ENCODE peak calls at places on chromosome 22, in seven cellular contexts. S is left ventricle myocardium inferior; K is A549; F is CD8-positive, alpha-beta memory T cell; L is upper lobe of left lung; P is fibroblast of lung; D is right lobe of liver. T is an unnamed sample.

GRCh38 chr22:18032455-18033101 is 8.2 kb upstream of the MICAL3 start:
- DNase-seq in S (no peak), K (peak; percentile 48), P (peak; percentile 89), F (no peak), L (no peak), D (no peak), T (peak; percentile 68)

GRCh38 chr22:36612458-36612857 is 83.5 kb upstream of the EIF3D start:
- DNase-seq in F (no peak), S (no peak), P (peak; percentile 80), K (no peak), D (no peak), L (no peak), T (no peak)

GRCh38 chr22:29147241-29147919 is 58.3 kb upstream of the EMID1 start:
- DNase-seq in K (no peak), S (no peak), F (no peak), L (no peak), D (no peak), P (no peak), T (no peak)

GRCh38 chr22:50674127-50674493 is 1.5 kb downstream of the SHANK3 start:
- DNase-seq in F (no peak), L (peak; percentile 80), S (no peak), D (no peak), P (no peak), K (no peak), T (no peak)

GRCh38 chr22:31932863-31933262 is 11.5 kb upstream of the YWHAH start:
- DNase-seq in F (no peak), S (no peak), D (peak; percentile 35), L (no peak), K (no peak), P (no peak), T (no peak)

GRCh38 chr22:41535244-41535643 is 9.0 kb downstream of the POLR3H start:
- DNase-seq in S (no peak), D (no peak), P (no peak), L (no peak), F (no peak), K (peak; percentile 52), T (no peak)

GRCh38 chr22:19105867-19106802 is 16.1 kb downstream of the DGCR2 start:
- DNase-seq in L (no peak), F (peak; percentile 61), D (no peak), S (no peak), K (no peak), P (no peak), T (no peak)

GRCh38 chr22:36384766-36385400 is 2.9 kb downstream of the MYH9 start:
- DNase-seq in P (peak; percentile 50), K (no peak), L (no peak), F (peak; percentile 83), D (no peak), S (no peak), T (peak; percentile 44)

GRCh38 chr22:26321469-26321913 is 107.6 kb upstream of the ASPHD2 start:
- DNase-seq in L (no peak), K (peak; percentile 9), P (peak; percentile 87), D (no peak), F (no peak), S (peak; percentile 60), T (no peak)

DNA sequence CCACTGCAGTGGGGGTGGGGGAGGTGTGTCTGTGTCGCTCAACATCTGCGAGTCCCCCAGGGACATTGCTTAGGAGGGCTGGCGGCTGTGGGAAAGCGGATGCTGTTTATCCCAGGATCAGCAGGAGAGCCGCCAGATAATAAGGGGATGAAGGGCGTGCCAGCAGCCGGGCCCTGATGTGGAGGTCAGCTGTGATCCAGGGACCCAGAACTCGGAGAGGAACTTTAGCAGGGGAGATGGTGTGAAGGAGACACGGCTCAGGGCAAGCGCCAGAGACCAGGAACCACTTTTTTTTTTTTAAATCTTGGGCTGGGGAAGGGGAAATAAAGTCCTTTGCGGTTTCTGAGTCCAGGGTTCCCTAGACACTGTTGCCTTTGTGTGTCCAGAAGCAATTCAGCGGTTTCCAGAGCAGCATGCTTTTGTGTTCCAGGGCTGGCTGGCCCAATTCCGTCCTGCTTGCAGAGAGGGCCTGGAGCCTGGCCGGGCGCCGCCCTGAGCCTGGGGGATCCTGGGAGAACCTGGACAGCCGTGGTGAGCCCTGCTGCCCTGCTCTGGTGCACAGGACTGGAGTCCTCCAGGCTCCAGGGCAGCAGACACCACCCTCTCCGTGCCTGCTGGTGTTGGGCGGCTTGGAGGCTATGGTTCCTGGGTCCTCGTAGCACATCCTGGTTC is at the start of gene GRAMD4:
- DNase-seq in P (peak; percentile 35), K (no peak), F (no peak), L (peak; percentile 83), S (peak; percentile 74), D (no peak), T (no peak)
- H3K27ac ChIP-seq in P (no peak within 1 kb of the TSS), K (no peak within 1 kb of the TSS), F (no peak within 1 kb of the TSS), L (no peak within 1 kb of the TSS), S (peak within 1 kb of the TSS; percentile 87), D (no peak within 1 kb of the TSS), T (no peak within 1 kb of the TSS)

GRCh38 chr22:46614070-46614931 is 5.9 kb upstream of the GRAMD4 start:
- DNase-seq in S (no peak), L (peak; percentile 84), D (no peak), P (no peak), K (no peak), F (peak; percentile 86), T (peak; percentile 50)

GRCh38 chr22:46618104-46618647 is 2.0 kb upstream of the GRAMD4 start:
- DNase-seq in F (no peak), K (no peak), D (no peak), S (no peak), L (peak; percentile 74), P (no peak), T (no peak)

GRCh38 chr22:46619240-46619829 is 851 bp upstream of the GRAMD4 start:
- DNase-seq in F (no peak), S (no peak), D (no peak), P (peak; percentile 37), K (no peak), L (peak; percentile 38), T (no peak)

GRCh38 chr22:46618667-46619066 is 1.5 kb upstream of the GRAMD4 start:
- DNase-seq in L (peak; percentile 85), F (no peak), D (no peak), K (no peak), P (no peak), S (peak; percentile 60), T (no peak)

GRCh38 chr22:46617250-46618103 is 2.7 kb upstream of the GRAMD4 start:
- DNase-seq in D (no peak), K (no peak), P (peak; percentile 39), F (no peak), L (peak; percentile 55), S (no peak), T (no peak)
- H3K4me1 ChIP-seq in D (peaks cover 7% of the 10 kb centered on the region), K (peaks cover 13% of the 10 kb centered on the region), P (no peaks in the 10 kb centered on the region), F (peaks cover 24% of the 10 kb centered on the region), L (peaks cover 23% of the 10 kb centered on the region), S (peaks cover 75% of the 10 kb centered on the region), T (peaks cover 3% of the 10 kb centered on the region)

GRCh38 chr22:46726986-46727317 is 11.1 kb downstream of the CERK start:
- DNase-seq in S (no peak), K (no peak), P (no peak), L (no peak), D (no peak), F (no peak), T (no peak)
- H3K27ac ChIP-seq in S (peak overlapping the region; percentile 98), K (no peak overlapping the region), P (no peak overlapping the region), L (no peak overlapping the region), D (no peak overlapping the region), F (no peak overlapping the region), T (no peak overlapping the region)

DNA sequence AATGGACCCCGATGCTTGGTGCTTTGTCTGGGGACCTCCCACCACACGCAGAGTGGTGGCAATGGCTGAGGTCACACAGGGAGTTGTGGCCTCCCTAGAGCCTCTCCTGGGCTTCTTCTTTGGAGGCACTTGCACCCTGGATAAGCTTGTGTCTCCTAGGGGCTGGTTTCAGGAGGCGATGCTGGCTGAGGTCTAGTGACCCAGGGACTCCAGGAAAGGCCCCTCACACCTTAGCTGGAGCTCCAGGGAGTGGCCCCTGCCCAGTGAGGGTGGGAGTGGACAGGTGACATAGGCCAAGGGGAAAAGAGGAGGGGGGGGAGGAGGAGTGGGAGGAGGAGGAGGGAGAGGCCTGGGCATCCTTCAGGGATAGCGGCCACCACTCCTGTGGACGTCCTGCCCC is 810 bp downstream of the IGLL1 start:
- DNase-seq in L (no peak), S (no peak), K (no peak), D (no peak), P (no peak), F (no peak), T (no peak)
- H3K4me1 ChIP-seq in L (no peaks in the 10 kb centered on the region), S (no peaks in the 10 kb centered on the region), K (no peaks in the 10 kb centered on the region), D (no peaks in the 10 kb centered on the region), P (no peaks in the 10 kb centered on the region), F (no peaks in the 10 kb centered on the region), T (no peaks in the 10 kb centered on the region)

T was measured in small intestine.